ENCODE peak calls at places on chromosomes 16 and 17, in nine cellular contexts. U is neuronal stem cell, S is mammary epithelial cell, Z is breast epithelium, T is left ventricle myocardium inferior, W is mesendoderm, Y is ovary, L is uterus, D is cardiac muscle cell. F is an unnamed sample.

GRCh38 chr16:23832882-23833281 is 2.9 kb upstream of the PRKCB start:
- DNase-seq in U (no peak), S (no peak), Z (no peak), T (no peak), W (no peak), Y (no peak), L (no peak), D (no peak), F (no peak)

GRCh38 chr17:51710289-51710979 is 448.1 kb downstream of the CA10 start:
- DNase-seq in U (no peak), S (no peak), Z (no peak), T (no peak), W (no peak), Y (no peak), L (no peak), D (no peak), F (no peak)

GRCh38 chr17:80284631-80285030 is 24.0 kb downstream of the RNF213 start:
- DNase-seq in U (no peak), S (no peak), Z (no peak), T (no peak), W (peak), Y (no peak), L (no peak), D (no peak), F (no peak)

GRCh38 chr17:73697872-73698271 is 53.6 kb upstream of the SDK2 start:
- DNase-seq in U (no peak), S (no peak), Z (no peak), T (no peak), W (peak), Y (no peak), L (no peak), D (no peak), F (no peak)

GRCh38 chr16:74034862-74035261 is 261.8 kb upstream of the PSMD7 start:
- DNase-seq in U (peak), S (peak), Z (no peak), T (no peak), W (peak), Y (no peak), L (no peak), D (peak), F (no peak)

GRCh38 chr17:40341808-40342574 is 22.5 kb downstream of the GJD3 start:
- DNase-seq in U (no peak), S (no peak), Z (peak), T (peak), W (peak), Y (peak), L (peak), D (peak), F (peak)

GRCh38 chr17:66970140-66970539 is 5.6 kb downstream of the CACNG4 start:
- DNase-seq in U (no peak), S (no peak), Z (no peak), T (no peak), W (no peak), Y (no peak), L (no peak), D (no peak), F (no peak)

GRCh38 chr17:4249452-4250029 is 14.2 kb downstream of the ANKFY1 start:
- DNase-seq in U (peak), S (peak), Z (no peak), T (no peak), W (peak), Y (no peak), L (no peak), D (peak), F (no peak)

GRCh38 chr17:16304832-16305231 is 48.4 kb downstream of the CENPV start:
- DNase-seq in U (no peak), S (no peak), Z (no peak), T (no peak), W (peak), Y (no peak), L (no peak), D (peak), F (no peak)

GRCh38 chr16:55501549-55502322 is 7.1 kb upstream of the LPCAT2 start:
- DNase-seq in U (no peak), S (no peak), Z (no peak), T (no peak), W (peak), Y (no peak), L (no peak), D (peak), F (no peak)

GRCh38 chr17:30256756-30257506 is 21.4 kb upstream of the SLC6A4 start:
- DNase-seq in U (no peak), S (no peak), Z (no peak), T (no peak), W (no peak), Y (no peak), L (no peak), D (peak), F (no peak)

GRCh38 chr16:89366561-89367537 is 123.5 kb downstream of the ANKRD11 start:
- DNase-seq in U (no peak), S (peak), Z (no peak), T (no peak), W (no peak), Y (no peak), L (no peak), D (no peak), F (no peak)
- H3K4me3 ChIP-seq in U (no peak), S (no peak), Z (no peak), T (no peak), W (no peak), Y (no peak), L (no peak), D (no peak), F (no peak)

GRCh38 chr17:68379150-68379510 is 78.2 kb downstream of the WIPI1 start:
- DNase-seq in U (no peak), S (no peak), Z (no peak), T (no peak), W (no peak), Y (no peak), L (no peak), D (no peak), F (no peak)

GRCh38 chr17:68379692-68380677 is 77.3 kb downstream of the WIPI1 start:
- DNase-seq in U (no peak), S (no peak), Z (no peak), T (no peak), W (no peak), Y (no peak), L (no peak), D (no peak), F (no peak)

GRCh38 chr17:68377771-68378201 is 79.5 kb downstream of the WIPI1 start:
- DNase-seq in U (no peak), S (no peak), Z (no peak), T (no peak), W (peak), Y (no peak), L (no peak), D (no peak), F (no peak)

GRCh38 chr17:68381076-68381900 is 76.0 kb downstream of the WIPI1 start:
- DNase-seq in U (no peak), S (peak), Z (peak), T (no peak), W (no peak), Y (no peak), L (peak), D (peak), F (no peak)

GRCh38 chr17:68378202-68379149 is 78.8 kb downstream of the WIPI1 start:
- DNase-seq in U (no peak), S (peak), Z (peak), T (peak), W (peak), Y (peak), L (peak), D (peak), F (peak)
- H3K4me3 ChIP-seq in U (no peak), S (no peak), Z (peak), T (peak), W (no peak), Y (no peak), L (no peak), D (no peak), F (peak)

GRCh38 chr17:75632428-75632827 is 806 bp upstream of the SMIM5 start:
- DNase-seq in U (no peak), S (no peak), Z (no peak), T (no peak), W (no peak), Y (no peak), L (no peak), D (no peak), F (no peak)

GRCh38 chr17:75634754-75635609 is 1.7 kb downstream of the SMIM5 start:
- DNase-seq in U (no peak), S (no peak), Z (no peak), T (no peak), W (no peak), Y (peak), L (no peak), D (no peak), F (no peak)

GRCh38 chr17:75632863-75633483 is at the start of gene SMIM5:
- DNase-seq in U (peak), S (peak), Z (peak), T (peak), W (peak), Y (peak), L (peak), D (peak), F (peak)

GRCh38 chr17:75634376-75634740 is 1.1 kb downstream of the SMIM5 start:
- DNase-seq in U (peak), S (no peak), Z (no peak), T (no peak), W (no peak), Y (peak), L (no peak), D (no peak), F (no peak)

GRCh38 chr17:75633484-75634375 is 496 bp downstream of the SMIM5 start:
- DNase-seq in U (peak), S (peak), Z (peak), T (peak), W (peak), Y (peak), L (peak), D (peak), F (peak)
- H3K4me3 ChIP-seq in U (no peak), S (no peak), Z (peak), T (peak), W (no peak), Y (peak), L (no peak), D (no peak), F (peak)

GRCh38 chr17:2090804-2091534 is 36.1 kb downstream of the HIC1 start:
- DNase-seq in U (peak), S (peak), Z (no peak), T (peak), W (peak), Y (peak), L (peak), D (peak), F (peak)

GRCh38 chr17:2090210-2090641 is 35.3 kb downstream of the HIC1 start:
- DNase-seq in U (no peak), S (no peak), Z (no peak), T (no peak), W (no peak), Y (no peak), L (peak), D (no peak), F (no peak)

GRCh38 chr17:2086306-2086705 is 31.4 kb downstream of the HIC1 start:
- DNase-seq in U (no peak), S (no peak), Z (no peak), T (no peak), W (no peak), Y (no peak), L (no peak), D (no peak), F (no peak)

GRCh38 chr17:2087597-2088211 is 32.8 kb downstream of the HIC1 start:
- DNase-seq in U (no peak), S (no peak), Z (no peak), T (no peak), W (no peak), Y (no peak), L (peak), D (peak), F (no peak)

DNA sequence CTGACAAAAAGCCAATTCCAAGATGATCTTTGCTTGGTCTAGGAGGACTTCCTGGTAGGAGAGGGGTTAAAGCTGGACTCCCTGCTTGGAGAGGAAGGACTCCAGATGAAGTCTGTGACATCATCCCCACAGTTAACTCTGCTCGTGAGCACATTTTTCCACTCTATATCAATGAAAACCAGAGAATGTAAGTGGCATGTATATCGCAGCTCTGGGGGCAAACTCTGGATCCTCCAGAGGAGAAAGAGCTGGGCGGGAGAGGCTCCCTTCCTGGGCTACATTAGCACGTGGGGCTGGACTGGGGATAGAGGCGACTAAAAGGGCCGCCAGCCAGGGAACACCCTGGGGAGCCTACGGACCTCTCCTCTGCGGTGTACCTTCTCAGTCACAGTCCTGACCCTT is 34.1 kb downstream of the HIC1 start:
- DNase-seq in U (no peak), S (no peak), Z (no peak), T (no peak), W (no peak), Y (no peak), L (peak), D (peak), F (no peak)
- H3K4me3 ChIP-seq in U (no peak), S (no peak), Z (peak), T (peak), W (no peak), Y (peak), L (peak), D (no peak), F (no peak)

DNA sequence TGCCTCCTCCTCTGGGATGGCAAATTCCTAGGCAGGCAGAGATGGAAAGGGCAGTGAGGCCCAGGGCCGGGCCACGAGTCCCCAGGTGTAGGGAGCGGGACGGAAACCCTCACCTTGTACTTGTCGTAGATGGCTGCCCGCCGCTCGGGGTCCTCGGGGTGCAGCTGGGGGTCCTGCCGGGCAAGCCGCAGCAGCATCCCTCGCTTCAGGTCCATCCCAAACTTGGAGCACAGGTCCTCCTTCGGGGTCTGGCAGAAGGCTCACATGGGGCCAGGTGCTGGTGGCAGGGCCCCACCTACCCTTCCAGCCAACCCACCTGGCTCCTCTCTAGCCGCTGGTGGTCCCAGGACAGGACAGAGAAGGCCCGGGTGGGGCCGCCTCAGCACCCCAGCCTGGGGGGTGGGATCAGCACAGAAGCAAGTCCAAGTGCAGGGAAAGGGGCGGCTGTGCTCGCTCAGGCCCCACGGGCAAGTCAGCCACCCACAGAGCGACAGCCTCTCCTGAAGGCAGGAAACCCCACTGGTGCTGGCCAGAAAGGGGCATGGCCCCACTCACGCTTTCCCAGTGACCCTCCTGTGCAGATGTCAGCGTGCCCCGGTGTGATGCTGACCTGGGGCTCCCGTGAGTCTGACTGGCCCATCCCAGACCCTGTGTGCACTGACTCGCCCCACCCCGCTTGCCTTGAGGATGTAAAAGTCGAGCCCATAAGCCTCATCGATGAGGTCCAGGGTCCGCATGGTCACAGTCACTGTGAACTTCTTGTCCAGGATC is 1.8 kb downstream of the MRPL28 start:
- DNase-seq in U (no peak), S (no peak), Z (no peak), T (no peak), W (no peak), Y (no peak), L (no peak), D (no peak), F (no peak)
- H3K4me3 ChIP-seq in U (no peak), S (no peak), Z (no peak), T (no peak), W (no peak), Y (no peak), L (no peak), D (no peak), F (no peak)

GRCh38 chr16:85686912-85687591 is 1.7 kb downstream of the GINS2 start:
- DNase-seq in U (no peak), S (no peak), Z (no peak), T (no peak), W (no peak), Y (no peak), L (no peak), D (no peak), F (no peak)
- H3K4me3 ChIP-seq in U (peak), S (no peak), Z (no peak), T (no peak), W (no peak), Y (no peak), L (no peak), D (no peak), F (no peak)

F was measured in tibial nerve.